ENCODE peak calls at places on chromosomes 13 and 19, in five cellular contexts. One of them, this sample, is unnamed.
A peak's percentile ranks its signal among the peaks of the same experiment; 100 is the strongest.

GRCh38 chr19:38556521-38557174 is 61.1 kb downstream of the MAP4K1 start:
- DNase-seq in NCI-H1105 treated with DMSO at 0.1 percent for 48 hours: no peak
- DNase-seq in T-helper 2 cell: peak; percentile 67
- DNase-seq in stomach: no peak
- DNase-seq in stimulated activated CD4-positive, alpha-beta T cell treated with anti-CD3 and anti-CD28 coated beads, Interleukin-15, amount 100 ng/mL, for 1 hour: no peak
- DNase-seq in this sample: no peak

GRCh38 chr19:39867133-39867532 is 21.0 kb upstream of the FBL start:
- DNase-seq in stomach: no peak
- DNase-seq in stimulated activated CD4-positive, alpha-beta T cell treated with anti-CD3 and anti-CD28 coated beads, Interleukin-15, amount 100 ng/mL, for 1 hour: no peak
- DNase-seq in T-helper 2 cell: no peak
- DNase-seq in NCI-H1105 treated with DMSO at 0.1 percent for 48 hours: no peak
- DNase-seq in this sample: no peak

GRCh38 chr19:16861875-16862274 is 26.9 kb upstream of the F2RL3 start:
- DNase-seq in T-helper 2 cell: no peak
- DNase-seq in stimulated activated CD4-positive, alpha-beta T cell treated with anti-CD3 and anti-CD28 coated beads, Interleukin-15, amount 100 ng/mL, for 1 hour: no peak
- DNase-seq in NCI-H1105 treated with DMSO at 0.1 percent for 48 hours: no peak
- DNase-seq in stomach: no peak
- DNase-seq in this sample: no peak

GRCh38 chr19:37963190-37963947 is 56.4 kb downstream of the SIPA1L3 start:
- DNase-seq in stimulated activated CD4-positive, alpha-beta T cell treated with anti-CD3 and anti-CD28 coated beads, Interleukin-15, amount 100 ng/mL, for 1 hour: no peak
- DNase-seq in T-helper 2 cell: no peak
- DNase-seq in stomach: no peak
- DNase-seq in NCI-H1105 treated with DMSO at 0.1 percent for 48 hours: no peak
- DNase-seq in this sample: no peak

GRCh38 chr19:493391-494170 is 2.7 kb upstream of the MADCAM1 start:
- DNase-seq in NCI-H1105 treated with DMSO at 0.1 percent for 48 hours: no peak
- DNase-seq in T-helper 2 cell: no peak
- DNase-seq in stomach: no peak
- DNase-seq in stimulated activated CD4-positive, alpha-beta T cell treated with anti-CD3 and anti-CD28 coated beads, Interleukin-15, amount 100 ng/mL, for 1 hour: no peak
- DNase-seq in this sample: no peak

GRCh38 chr19:52942371-52943133 is 19.3 kb upstream of the ZNF888 start:
- DNase-seq in T-helper 2 cell: peak; percentile 93
- DNase-seq in stimulated activated CD4-positive, alpha-beta T cell treated with anti-CD3 and anti-CD28 coated beads, Interleukin-15, amount 100 ng/mL, for 1 hour: peak; percentile 92
- DNase-seq in NCI-H1105 treated with DMSO at 0.1 percent for 48 hours: peak; percentile 72
- DNase-seq in stomach: peak; percentile 97
- DNase-seq in this sample: peak; percentile 93

GRCh38 chr19:19259741-19260140 is 13.4 kb downstream of the TM6SF2 start:
- DNase-seq in NCI-H1105 treated with DMSO at 0.1 percent for 48 hours: no peak
- DNase-seq in T-helper 2 cell: no peak
- DNase-seq in stomach: no peak
- DNase-seq in stimulated activated CD4-positive, alpha-beta T cell treated with anti-CD3 and anti-CD28 coated beads, Interleukin-15, amount 100 ng/mL, for 1 hour: no peak
- DNase-seq in this sample: no peak

GRCh38 chr19:8204961-8205360 is 4.2 kb upstream of the CERS4 start:
- DNase-seq in T-helper 2 cell: no peak
- DNase-seq in NCI-H1105 treated with DMSO at 0.1 percent for 48 hours: peak; percentile 37
- DNase-seq in stomach: peak; percentile 87
- DNase-seq in stimulated activated CD4-positive, alpha-beta T cell treated with anti-CD3 and anti-CD28 coated beads, Interleukin-15, amount 100 ng/mL, for 1 hour: no peak
- DNase-seq in this sample: no peak

GRCh38 chr19:32165750-32166149 is 179.7 kb upstream of the ZNF507 start:
- DNase-seq in stomach: no peak
- DNase-seq in NCI-H1105 treated with DMSO at 0.1 percent for 48 hours: no peak
- DNase-seq in T-helper 2 cell: no peak
- DNase-seq in stimulated activated CD4-positive, alpha-beta T cell treated with anti-CD3 and anti-CD28 coated beads, Interleukin-15, amount 100 ng/mL, for 1 hour: no peak
- DNase-seq in this sample: no peak

GRCh38 chr19:40270362-40271089 is 14.6 kb downstream of the AKT2 start:
- DNase-seq in T-helper 2 cell: no peak
- DNase-seq in NCI-H1105 treated with DMSO at 0.1 percent for 48 hours: no peak
- DNase-seq in stimulated activated CD4-positive, alpha-beta T cell treated with anti-CD3 and anti-CD28 coated beads, Interleukin-15, amount 100 ng/mL, for 1 hour: no peak
- DNase-seq in stomach: no peak
- DNase-seq in this sample: no peak

GRCh38 chr19:12779162-12779993 is 4.0 kb upstream of the HOOK2 start:
- DNase-seq in stimulated activated CD4-positive, alpha-beta T cell treated with anti-CD3 and anti-CD28 coated beads, Interleukin-15, amount 100 ng/mL, for 1 hour: no peak
- DNase-seq in T-helper 2 cell: no peak
- DNase-seq in NCI-H1105 treated with DMSO at 0.1 percent for 48 hours: peak; percentile 31
- DNase-seq in stomach: no peak
- DNase-seq in this sample: no peak

GRCh38 chr13:30257433-30258099 is 49.8 kb downstream of the KATNAL1 start:
- DNase-seq in stimulated activated CD4-positive, alpha-beta T cell treated with anti-CD3 and anti-CD28 coated beads, Interleukin-15, amount 100 ng/mL, for 1 hour: no peak
- DNase-seq in T-helper 2 cell: no peak
- DNase-seq in NCI-H1105 treated with DMSO at 0.1 percent for 48 hours: no peak
- DNase-seq in stomach: no peak
- DNase-seq in this sample: no peak

GRCh38 chr19:46605356-46605821 is 4.3 kb downstream of the CALM3 start:
- DNase-seq in stimulated activated CD4-positive, alpha-beta T cell treated with anti-CD3 and anti-CD28 coated beads, Interleukin-15, amount 100 ng/mL, for 1 hour: no peak
- DNase-seq in stomach: no peak
- DNase-seq in NCI-H1105 treated with DMSO at 0.1 percent for 48 hours: no peak
- DNase-seq in T-helper 2 cell: no peak
- DNase-seq in this sample: no peak

GRCh38 chr13:113771709-113772331 is 12.8 kb downstream of the TMEM255B start:
- DNase-seq in NCI-H1105 treated with DMSO at 0.1 percent for 48 hours: no peak
- DNase-seq in stomach: no peak
- DNase-seq in stimulated activated CD4-positive, alpha-beta T cell treated with anti-CD3 and anti-CD28 coated beads, Interleukin-15, amount 100 ng/mL, for 1 hour: no peak
- DNase-seq in T-helper 2 cell: peak; percentile 68
- DNase-seq in this sample: no peak

GRCh38 chr19:18869231-18869575 is 26.8 kb downstream of the CERS1 start:
- DNase-seq in stimulated activated CD4-positive, alpha-beta T cell treated with anti-CD3 and anti-CD28 coated beads, Interleukin-15, amount 100 ng/mL, for 1 hour: no peak
- DNase-seq in T-helper 2 cell: no peak
- DNase-seq in NCI-H1105 treated with DMSO at 0.1 percent for 48 hours: no peak
- DNase-seq in stomach: no peak
- DNase-seq in this sample: no peak

GRCh38 chr19:13681509-13681908 is 82.8 kb upstream of the MRI1 start:
- DNase-seq in stomach: no peak
- DNase-seq in T-helper 2 cell: no peak
- DNase-seq in stimulated activated CD4-positive, alpha-beta T cell treated with anti-CD3 and anti-CD28 coated beads, Interleukin-15, amount 100 ng/mL, for 1 hour: no peak
- DNase-seq in NCI-H1105 treated with DMSO at 0.1 percent for 48 hours: no peak
- DNase-seq in this sample: no peak

This sample was measured in activated T-helper 1 cell treated with Interleukin-2 at 50 U/mL for 16 hours.